ENCODE peak calls at places on chromosomes 16 and 17, in six cellular contexts. K is cardiac muscle cell, E is GM23338, N is psoas muscle, Y is upper lobe of right lung, T is neuronal stem cell. M is an unnamed sample. For H3K4me1 and H3K27me3, the result is how much of the 10 kb centered on the place peaks cover.

GRCh38 chr17:57284583-57284982 is 28.3 kb downstream of the MSI2 start:
- DNase-seq in K (no peak), E (no peak), N (no peak), Y (no peak), T (no peak), M (no peak)

GRCh38 chr16:17078950-17079631 is 391.7 kb downstream of the XYLT1 start:
- DNase-seq in K (no peak), E (peak), N (no peak), Y (no peak), T (no peak), M (no peak)

GRCh38 chr16:29806641-29807425 is 504 bp downstream of the MAZ start:
- DNase-seq in K (peak), E (peak), N (peak), Y (peak), T (no peak), M (peak)

GRCh38 chr16:152141-153128 is at the start of gene HBZ:
- DNase-seq in K (no peak), E (no peak), N (no peak), Y (no peak), T (no peak), M (no peak)

GRCh38 chr17:38897176-38897575 is 27.3 kb downstream of the LASP1 start:
- DNase-seq in K (peak), E (no peak), N (peak), Y (no peak), T (no peak), M (no peak)

GRCh38 chr16:50265260-50265659 is 1.1 kb upstream of the ADCY7 start:
- DNase-seq in K (no peak), E (no peak), N (peak), Y (no peak), T (no peak), M (no peak)

GRCh38 chr17:32798938-32799337 is 78.0 kb downstream of the MYO1D start:
- DNase-seq in K (no peak), E (no peak), N (no peak), Y (no peak), T (no peak), M (no peak)

GRCh38 chr17:19787733-19788357 is 39.7 kb upstream of the ALDH3A1 start:
- DNase-seq in K (peak), E (no peak), N (no peak), Y (no peak), T (no peak), M (no peak)

GRCh38 chr16:86073103-86073625 is 174.2 kb downstream of the IRF8 start:
- DNase-seq in K (no peak), E (no peak), N (no peak), Y (peak), T (no peak), M (no peak)

GRCh38 chr16:19718624-19718965 is 524 bp downstream of the IQCK start:
- DNase-seq in K (no peak), E (peak), N (no peak), Y (no peak), T (no peak), M (no peak)

GRCh38 chr17:72952641-72953313 is 139.7 kb downstream of the SLC39A11 start:
- DNase-seq in K (no peak), E (no peak), N (no peak), Y (no peak), T (no peak), M (no peak)

GRCh38 chr16:53881371-53881770 is 177.4 kb downstream of the FTO start:
- DNase-seq in K (peak), E (no peak), N (no peak), Y (no peak), T (no peak), M (no peak)

GRCh38 chr17:82780981-82781893 is 29.4 kb downstream of the TBCD start:
- DNase-seq in K (no peak), E (no peak), N (peak), Y (no peak), T (no peak), M (no peak)

GRCh38 chr16:87344931-87345631 is 27.9 kb upstream of the C16orf95 start:
- DNase-seq in K (no peak), E (peak), N (no peak), Y (peak), T (no peak), M (peak)

GRCh38 chr17:45338023-45338781 is 21.4 kb upstream of the MAP3K14 start:
- DNase-seq in K (peak), E (no peak), N (peak), Y (peak), T (no peak), M (no peak)

GRCh38 chr16:76309639-76310335 is 32.6 kb downstream of the CNTNAP4 start:
- DNase-seq in K (no peak), E (no peak), N (no peak), Y (no peak), T (no peak), M (no peak)

GRCh38 chr17:63837962-63838585 is 4.4 kb downstream of the SMARCD2 start:
- DNase-seq in K (no peak), E (no peak), N (peak), Y (no peak), T (no peak), M (no peak)

GRCh38 chr17:49384962-49385361 is 22.9 kb upstream of the ZNF652 start:
- DNase-seq in K (no peak), E (no peak), N (no peak), Y (no peak), T (no peak), M (no peak)

GRCh38 chr16:71726491-71727319 is 2.2 kb upstream of the PHLPP2 start:
- DNase-seq in K (no peak), E (no peak), N (no peak), Y (no peak), T (no peak), M (no peak)

GRCh38 chr17:19739241-19740201 is 8.6 kb downstream of the ALDH3A1 start:
- DNase-seq in K (no peak), E (no peak), N (no peak), Y (peak), T (no peak), M (no peak)

GRCh38 chr16:4987580-4988374 is 29.6 kb downstream of the SEC14L5 start:
- DNase-seq in K (no peak), E (peak), N (no peak), Y (peak), T (no peak), M (peak)
- H3K4me3 ChIP-seq in K (peak), E (peak), N (peak), Y (no peak), T (no peak), M (no peak)

DNA sequence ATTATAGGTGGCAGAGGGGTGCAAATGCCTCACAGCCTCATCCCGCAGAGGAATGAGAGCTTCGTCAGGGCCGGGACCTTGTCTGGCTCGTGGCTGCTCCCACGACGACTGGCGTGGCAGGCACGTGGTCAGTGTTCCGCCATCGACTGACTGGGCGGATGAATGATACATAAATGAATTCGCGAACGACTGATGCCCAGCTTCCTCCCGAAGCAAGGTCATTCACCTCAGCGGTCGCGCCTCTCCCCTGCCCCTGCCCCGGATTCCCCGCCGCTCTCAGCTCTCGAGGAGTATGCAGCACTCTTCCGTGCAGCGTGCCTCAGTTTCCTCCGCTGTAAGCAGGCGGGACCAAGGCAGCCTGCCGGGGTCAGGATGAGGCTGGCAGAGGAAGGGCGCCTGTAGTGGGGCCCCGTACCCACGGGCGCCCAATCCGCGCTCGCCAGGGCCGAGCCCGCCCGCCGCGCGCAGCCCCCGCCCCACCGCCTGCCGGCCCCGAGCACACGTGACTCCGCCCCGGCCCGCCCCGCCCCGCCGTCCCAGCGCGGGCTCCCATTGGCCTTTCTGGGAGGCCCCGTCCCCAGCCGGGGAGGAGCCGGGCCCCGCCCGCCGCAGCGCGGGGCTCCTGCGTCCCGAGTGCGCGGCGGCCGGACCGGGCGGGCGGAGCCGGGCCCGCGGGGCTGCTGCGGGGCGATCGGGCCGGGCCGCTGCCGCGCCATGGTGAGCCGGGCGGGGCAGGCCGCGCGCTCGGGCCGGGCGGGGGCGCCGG is at the start of gene SNN:
- DNase-seq in K (peak), E (peak), N (peak), Y (peak), T (peak), M (peak)
- H3K4me1 ChIP-seq in K (under half), E (under half), N (under half), Y (under half), T (under half), M (under half)

GRCh38 chr17:142102-142661 is 4.8 kb downstream of the SCGB1C2 start:
- DNase-seq in K (peak), E (peak), N (peak), Y (peak), T (no peak), M (peak)
- H3K27me3 ChIP-seq in K (under half), E (under half), N (under half), Y (under half), T (under half), M (under half)

DNA sequence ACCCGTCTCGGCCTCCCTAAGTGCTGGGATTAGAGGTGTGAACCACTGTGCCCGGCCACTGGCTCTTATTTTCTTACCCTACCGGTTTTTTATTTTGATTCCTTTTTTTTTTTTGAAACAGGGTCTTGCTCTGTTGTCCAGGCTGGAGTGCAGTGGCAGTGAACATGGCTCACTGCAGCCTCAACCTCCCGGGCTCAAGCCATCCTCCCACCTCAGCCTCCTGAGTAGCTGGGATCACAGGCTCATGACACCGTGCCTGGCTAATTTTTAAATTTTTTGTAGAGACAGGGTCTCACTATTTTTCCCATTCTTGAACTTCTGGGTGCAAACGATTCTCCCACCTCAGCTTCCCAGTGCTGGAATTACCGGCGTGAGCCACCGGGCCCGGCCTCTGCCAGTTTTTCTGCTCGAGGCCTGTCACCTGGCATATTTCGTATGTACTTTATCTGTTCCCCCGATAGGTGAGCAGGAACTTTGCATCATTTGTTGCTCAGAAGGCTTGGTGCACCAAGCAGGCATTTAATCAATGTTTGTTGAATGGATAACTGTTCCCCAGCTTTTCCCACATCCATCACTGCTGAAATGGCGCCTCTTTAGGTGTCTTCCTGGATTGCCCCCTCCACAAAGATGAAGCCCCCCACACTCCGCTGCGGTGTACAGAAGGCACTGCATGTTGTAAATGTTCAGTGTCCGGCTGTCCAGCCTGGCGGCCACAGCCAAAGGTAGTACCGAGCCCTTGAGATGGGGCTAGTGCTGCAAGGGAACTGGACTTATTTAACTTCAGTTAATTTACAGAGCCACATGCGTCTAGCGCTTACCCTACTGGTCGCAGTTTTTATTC is 858 bp upstream of the TELO2 start:
- DNase-seq in K (no peak), E (no peak), N (no peak), Y (no peak), T (no peak), M (peak)
- H3K4me3 ChIP-seq in K (peak), E (peak), N (peak), Y (peak), T (peak), M (peak)

GRCh38 chr16:68078726-68079615 is 6.2 kb upstream of the NFATC3 start:
- DNase-seq in K (no peak), E (no peak), N (no peak), Y (no peak), T (no peak), M (no peak)
- H3K4me1 ChIP-seq in K (under half), E (under half), N (half or more), Y (half or more), T (under half), M (half or more)

DNA sequence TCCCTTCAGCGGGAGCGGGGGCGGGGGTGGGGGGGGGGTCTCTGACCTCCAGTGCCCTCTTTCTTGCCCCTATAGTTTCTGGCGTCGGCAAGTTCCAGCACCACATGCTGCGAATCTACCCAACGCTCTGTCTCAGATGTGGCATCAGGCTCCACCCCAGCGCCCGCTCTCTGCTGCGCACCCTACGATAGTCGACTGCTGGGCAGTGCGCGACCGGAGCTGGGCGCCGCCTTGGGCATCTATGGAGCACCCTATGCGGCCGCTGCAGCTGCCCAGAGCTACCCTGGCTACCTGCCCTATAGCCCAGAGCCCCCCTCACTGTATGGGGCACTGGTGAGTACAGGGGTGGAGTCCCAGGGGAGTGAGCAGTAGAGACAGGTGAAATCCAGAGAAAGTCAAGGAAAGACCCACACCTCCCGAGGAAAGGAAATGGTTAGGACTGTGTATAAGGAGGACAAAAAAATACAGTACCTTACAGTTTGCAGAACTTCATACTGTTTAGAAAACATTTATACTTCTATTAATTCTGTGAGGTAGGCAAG is 2.3 kb downstream of the IRX6 start:
- DNase-seq in K (no peak), E (peak), N (no peak), Y (no peak), T (no peak), M (no peak)
- H3K27me3 ChIP-seq in K (half or more), E (half or more), N (half or more), Y (half or more), T (half or more), M (half or more)

M was measured in lower lobe of right lung.